ENCODE peak calls at places on chromosomes 11 and 22, in seven cellular contexts. One of them, this sample, is unnamed.

GRCh38 chr11:23725752-23726151 is 771.1 kb upstream of the LUZP2 start:
- DNase-seq in AG04449: no peak
- DNase-seq in AG10803: peak
- DNase-seq in neural crest cell: no peak
- DNase-seq in foreskin fibroblast: no peak
- DNase-seq in heart right ventricle: no peak
- DNase-seq in fibroblast of pulmonary artery: peak
- DNase-seq in this sample: no peak

GRCh38 chr11:133082851-133083488 is 449.3 kb downstream of the OPCML start:
- DNase-seq in fibroblast of pulmonary artery: peak
- DNase-seq in foreskin fibroblast: peak
- DNase-seq in heart right ventricle: peak
- DNase-seq in neural crest cell: peak
- DNase-seq in AG10803: peak
- DNase-seq in AG04449: no peak
- DNase-seq in this sample: no peak

GRCh38 chr11:19664896-19665548 is 47.6 kb upstream of the NAV2 start:
- DNase-seq in neural crest cell: no peak
- DNase-seq in heart right ventricle: peak
- DNase-seq in AG04449: no peak
- DNase-seq in foreskin fibroblast: peak
- DNase-seq in AG10803: peak
- DNase-seq in fibroblast of pulmonary artery: peak
- DNase-seq in this sample: no peak

GRCh38 chr11:46352063-46352841 is 5.0 kb downstream of the DGKZ start:
- DNase-seq in AG04449: no peak
- DNase-seq in heart right ventricle: no peak
- DNase-seq in fibroblast of pulmonary artery: peak
- DNase-seq in AG10803: no peak
- DNase-seq in foreskin fibroblast: no peak
- DNase-seq in neural crest cell: peak
- DNase-seq in this sample: no peak

GRCh38 chr11:77211594-77212251 is 83.7 kb downstream of the MYO7A start:
- DNase-seq in heart right ventricle: no peak
- DNase-seq in AG04449: no peak
- DNase-seq in foreskin fibroblast: no peak
- DNase-seq in fibroblast of pulmonary artery: no peak
- DNase-seq in AG10803: no peak
- DNase-seq in neural crest cell: no peak
- DNase-seq in this sample: peak

GRCh38 chr11:105361651-105362050 is 222.1 kb upstream of the CARD18 start:
- DNase-seq in foreskin fibroblast: no peak
- DNase-seq in fibroblast of pulmonary artery: no peak
- DNase-seq in AG10803: no peak
- DNase-seq in heart right ventricle: no peak
- DNase-seq in AG04449: no peak
- DNase-seq in neural crest cell: no peak
- DNase-seq in this sample: no peak

GRCh38 chr11:44914105-44914504 is 36.6 kb downstream of the TP53I11 start:
- DNase-seq in neural crest cell: no peak
- DNase-seq in AG04449: no peak
- DNase-seq in AG10803: no peak
- DNase-seq in heart right ventricle: no peak
- DNase-seq in foreskin fibroblast: no peak
- DNase-seq in fibroblast of pulmonary artery: no peak
- DNase-seq in this sample: no peak

GRCh38 chr11:88484873-88485621 is 147.5 kb upstream of the CTSC start:
- DNase-seq in AG10803: peak
- DNase-seq in AG04449: no peak
- DNase-seq in fibroblast of pulmonary artery: peak
- DNase-seq in neural crest cell: no peak
- DNase-seq in heart right ventricle: no peak
- DNase-seq in foreskin fibroblast: no peak
- DNase-seq in this sample: no peak

GRCh38 chr11:1768141-1768469 is 4.4 kb upstream of the CTSD start:
- DNase-seq in fibroblast of pulmonary artery: no peak
- DNase-seq in AG04449: no peak
- DNase-seq in heart right ventricle: no peak
- DNase-seq in neural crest cell: no peak
- DNase-seq in foreskin fibroblast: no peak
- DNase-seq in AG10803: no peak
- DNase-seq in this sample: no peak

GRCh38 chr11:93743316-93743715 is 1.8 kb downstream of the C11orf54 start:
- DNase-seq in fibroblast of pulmonary artery: no peak
- DNase-seq in heart right ventricle: no peak
- DNase-seq in AG10803: no peak
- DNase-seq in foreskin fibroblast: no peak
- DNase-seq in AG04449: no peak
- DNase-seq in neural crest cell: no peak
- DNase-seq in this sample: no peak

GRCh38 chr11:92838655-92839334 is 130.7 kb upstream of the MTNR1B start:
- DNase-seq in neural crest cell: no peak
- DNase-seq in AG04449: no peak
- DNase-seq in heart right ventricle: no peak
- DNase-seq in foreskin fibroblast: no peak
- DNase-seq in fibroblast of pulmonary artery: no peak
- DNase-seq in AG10803: peak
- DNase-seq in this sample: no peak

GRCh38 chr11:95898782-95899181 is 25.1 kb downstream of the MTMR2 start:
- DNase-seq in foreskin fibroblast: no peak
- DNase-seq in AG04449: no peak
- DNase-seq in neural crest cell: no peak
- DNase-seq in heart right ventricle: no peak
- DNase-seq in AG10803: no peak
- DNase-seq in fibroblast of pulmonary artery: no peak
- DNase-seq in this sample: no peak

GRCh38 chr11:126098204-126098769 is 35.6 kb upstream of the CDON start:
- DNase-seq in AG04449: no peak
- DNase-seq in foreskin fibroblast: no peak
- DNase-seq in AG10803: no peak
- DNase-seq in neural crest cell: no peak
- DNase-seq in heart right ventricle: no peak
- DNase-seq in fibroblast of pulmonary artery: no peak
- DNase-seq in this sample: no peak

GRCh38 chr22:46376908-46377565 is 41.5 kb downstream of the TRMU start:
- DNase-seq in neural crest cell: no peak
- DNase-seq in AG10803: no peak
- DNase-seq in AG04449: no peak
- DNase-seq in fibroblast of pulmonary artery: no peak
- DNase-seq in heart right ventricle: no peak
- DNase-seq in foreskin fibroblast: no peak
- DNase-seq in this sample: no peak

GRCh38 chr22:48253136-48253535 is 1490.7 kb downstream of the TBC1D22A start:
- DNase-seq in neural crest cell: no peak
- DNase-seq in foreskin fibroblast: no peak
- DNase-seq in AG04449: no peak
- DNase-seq in heart right ventricle: no peak
- DNase-seq in fibroblast of pulmonary artery: no peak
- DNase-seq in AG10803: no peak
- DNase-seq in this sample: no peak

GRCh38 chr11:43644626-43645299 is 35.8 kb upstream of the HSD17B12 start:
- DNase-seq in AG04449: no peak
- DNase-seq in foreskin fibroblast: peak
- DNase-seq in AG10803: peak
- DNase-seq in neural crest cell: no peak
- DNase-seq in fibroblast of pulmonary artery: peak
- DNase-seq in heart right ventricle: no peak
- DNase-seq in this sample: no peak

GRCh38 chr11:12189543-12190235 is 79.3 kb downstream of the MICAL2 start:
- DNase-seq in heart right ventricle: no peak
- DNase-seq in AG04449: no peak
- DNase-seq in foreskin fibroblast: no peak
- DNase-seq in AG10803: no peak
- DNase-seq in neural crest cell: no peak
- DNase-seq in fibroblast of pulmonary artery: no peak
- DNase-seq in this sample: no peak

GRCh38 chr11:10658621-10659338 is 34.8 kb downstream of the IRAG1 start:
- DNase-seq in fibroblast of pulmonary artery: no peak
- DNase-seq in AG04449: no peak
- DNase-seq in heart right ventricle: no peak
- DNase-seq in foreskin fibroblast: no peak
- DNase-seq in neural crest cell: no peak
- DNase-seq in AG10803: no peak
- DNase-seq in this sample: no peak

GRCh38 chr22:25120093-25120561 is 79.5 kb upstream of the CRYBB3 start:
- DNase-seq in AG04449: no peak
- DNase-seq in AG10803: no peak
- DNase-seq in neural crest cell: no peak
- DNase-seq in heart right ventricle: peak
- DNase-seq in fibroblast of pulmonary artery: peak
- DNase-seq in foreskin fibroblast: no peak
- DNase-seq in this sample: no peak

GRCh38 chr11:74675761-74676160 is 55.5 kb downstream of the CHRDL2 start:
- DNase-seq in fibroblast of pulmonary artery: no peak
- DNase-seq in foreskin fibroblast: no peak
- DNase-seq in neural crest cell: no peak
- DNase-seq in AG04449: no peak
- DNase-seq in AG10803: no peak
- DNase-seq in heart right ventricle: no peak
- DNase-seq in this sample: peak

GRCh38 chr11:116078101-116078561 is 573.9 kb upstream of the CADM1 start:
- DNase-seq in fibroblast of pulmonary artery: no peak
- DNase-seq in foreskin fibroblast: no peak
- DNase-seq in AG10803: no peak
- DNase-seq in AG04449: no peak
- DNase-seq in heart right ventricle: no peak
- DNase-seq in neural crest cell: peak
- DNase-seq in this sample: no peak
- TF ChIP-seq CTCF in fibroblast of pulmonary artery: no peak
- TF ChIP-seq CTCF in foreskin fibroblast: no peak
- TF ChIP-seq CTCF in AG10803: peak
- TF ChIP-seq CTCF in AG04449: peak
- TF ChIP-seq CTCF in heart right ventricle: no peak
- TF ChIP-seq CTCF in neural crest cell: peak
- TF ChIP-seq CTCF in this sample: peak

GRCh38 chr22:23857606-23858483 is at the start of gene SLC2A11:
- DNase-seq in neural crest cell: peak
- DNase-seq in AG10803: peak
- DNase-seq in heart right ventricle: peak
- DNase-seq in fibroblast of pulmonary artery: peak
- DNase-seq in foreskin fibroblast: peak
- DNase-seq in AG04449: peak
- DNase-seq in this sample: peak
- TF ChIP-seq CTCF in neural crest cell: peak
- TF ChIP-seq CTCF in AG10803: peak
- TF ChIP-seq CTCF in heart right ventricle: peak
- TF ChIP-seq CTCF in fibroblast of pulmonary artery: peak
- TF ChIP-seq CTCF in foreskin fibroblast: peak
- TF ChIP-seq CTCF in AG04449: peak
- TF ChIP-seq CTCF in this sample: no peak

GRCh38 chr11:64875369-64876225 is 2.8 kb downstream of the EHD1 start:
- DNase-seq in neural crest cell: no peak
- DNase-seq in AG04449: no peak
- DNase-seq in fibroblast of pulmonary artery: no peak
- DNase-seq in foreskin fibroblast: no peak
- DNase-seq in heart right ventricle: no peak
- DNase-seq in AG10803: no peak
- DNase-seq in this sample: no peak
- TF ChIP-seq CTCF in neural crest cell: no peak
- TF ChIP-seq CTCF in AG04449: no peak
- TF ChIP-seq CTCF in fibroblast of pulmonary artery: no peak
- TF ChIP-seq CTCF in foreskin fibroblast: no peak
- TF ChIP-seq CTCF in heart right ventricle: no peak
- TF ChIP-seq CTCF in AG10803: peak
- TF ChIP-seq CTCF in this sample: no peak

GRCh38 chr11:8701891-8702597 is 19.5 kb downstream of the RPL27A start:
- DNase-seq in AG10803: no peak
- DNase-seq in fibroblast of pulmonary artery: no peak
- DNase-seq in heart right ventricle: no peak
- DNase-seq in AG04449: no peak
- DNase-seq in foreskin fibroblast: no peak
- DNase-seq in neural crest cell: no peak
- DNase-seq in this sample: no peak

GRCh38 chr11:8698917-8699441 is 16.4 kb downstream of the RPL27A start:
- DNase-seq in heart right ventricle: no peak
- DNase-seq in AG10803: no peak
- DNase-seq in AG04449: no peak
- DNase-seq in fibroblast of pulmonary artery: no peak
- DNase-seq in neural crest cell: no peak
- DNase-seq in foreskin fibroblast: no peak
- DNase-seq in this sample: no peak

GRCh38 chr11:8702598-8702915 is 20.0 kb downstream of the RPL27A start:
- DNase-seq in AG10803: no peak
- DNase-seq in AG04449: no peak
- DNase-seq in neural crest cell: no peak
- DNase-seq in fibroblast of pulmonary artery: no peak
- DNase-seq in heart right ventricle: no peak
- DNase-seq in foreskin fibroblast: no peak
- DNase-seq in this sample: no peak

GRCh38 chr11:8698379-8698851 is 15.8 kb downstream of the RPL27A start:
- DNase-seq in AG04449: no peak
- DNase-seq in AG10803: no peak
- DNase-seq in neural crest cell: no peak
- DNase-seq in fibroblast of pulmonary artery: no peak
- DNase-seq in foreskin fibroblast: no peak
- DNase-seq in heart right ventricle: no peak
- DNase-seq in this sample: no peak

GRCh38 chr11:8699903-8700302 is 17.3 kb downstream of the RPL27A start:
- DNase-seq in AG10803: peak
- DNase-seq in foreskin fibroblast: peak
- DNase-seq in AG04449: no peak
- DNase-seq in fibroblast of pulmonary artery: peak
- DNase-seq in neural crest cell: peak
- DNase-seq in heart right ventricle: no peak
- DNase-seq in this sample: no peak
- TF ChIP-seq CTCF in AG10803: no peak
- TF ChIP-seq CTCF in foreskin fibroblast: no peak
- TF ChIP-seq CTCF in AG04449: no peak
- TF ChIP-seq CTCF in fibroblast of pulmonary artery: no peak
- TF ChIP-seq CTCF in neural crest cell: no peak
- TF ChIP-seq CTCF in heart right ventricle: no peak
- TF ChIP-seq CTCF in this sample: no peak

DNA sequence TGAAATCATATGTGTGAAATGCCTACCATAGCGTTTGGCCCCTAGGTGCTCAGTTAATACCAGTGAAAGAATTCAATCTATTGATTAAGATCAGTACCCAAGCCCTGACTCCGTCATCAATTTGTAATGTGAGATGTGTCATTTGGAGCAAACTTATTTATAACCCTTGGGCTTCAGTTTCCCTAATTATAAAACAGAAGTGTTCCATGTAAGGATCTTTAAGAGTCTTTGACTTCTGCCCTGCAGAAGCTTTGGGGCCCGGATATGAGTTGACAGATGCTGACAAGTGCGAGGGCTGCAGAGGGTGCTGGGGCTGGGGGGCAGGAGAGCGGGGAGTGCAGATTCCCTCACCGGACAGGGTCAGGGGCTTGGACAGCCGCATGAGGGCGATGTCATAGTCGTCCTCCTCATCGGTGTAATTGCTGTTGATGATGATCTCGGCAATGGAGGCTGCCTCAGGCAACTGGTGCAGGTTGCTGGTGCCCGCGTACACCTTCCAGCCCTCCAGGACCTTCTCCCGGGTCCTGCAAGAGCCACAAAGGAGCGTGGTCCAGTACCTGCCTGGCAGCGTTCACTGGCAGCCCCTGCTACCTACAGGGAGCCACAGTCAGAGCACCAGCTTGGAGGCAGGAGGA is 20.8 kb downstream of the TMPRSS13 start:
- DNase-seq in AG10803: no peak
- DNase-seq in heart right ventricle: no peak
- DNase-seq in AG04449: no peak
- DNase-seq in neural crest cell: no peak
- DNase-seq in foreskin fibroblast: no peak
- DNase-seq in fibroblast of pulmonary artery: no peak
- DNase-seq in this sample: no peak
- TF ChIP-seq CTCF in AG10803: no peak
- TF ChIP-seq CTCF in heart right ventricle: no peak
- TF ChIP-seq CTCF in AG04449: no peak
- TF ChIP-seq CTCF in neural crest cell: no peak
- TF ChIP-seq CTCF in foreskin fibroblast: no peak
- TF ChIP-seq CTCF in fibroblast of pulmonary artery: no peak
- TF ChIP-seq CTCF in this sample: no peak